ENCODE peak calls at places on chromosome 17, in six cellular contexts. A is HCT116, Y is GM12878, P is K562, S is H1, R is HepG2. V is an unnamed sample.

GRCh38 chr17:37614391-37614790 is 5.2 kb upstream of the SYNRG start:
- DNase-seq in P (no peak), R (no peak), S (no peak), Y (no peak), A (no peak), V (no peak)

GRCh38 chr17:77153487-77153886 is 12.7 kb downstream of the SEC14L1 start:
- DNase-seq in Y (no peak), A (no peak), R (no peak), P (no peak), S (no peak), V (no peak)

GRCh38 chr17:73657473-73658116 is 13.3 kb upstream of the SDK2 start:
- DNase-seq in S (peak), R (peak), Y (no peak), A (peak), P (peak), V (no peak)

GRCh38 chr17:75105269-75106080 is 4.3 kb upstream of the ARMC7 start:
- DNase-seq in Y (no peak), R (peak), P (peak), A (no peak), S (peak), V (peak)

GRCh38 chr17:46771601-46772012 is 46.9 kb downstream of the WNT3 start:
- DNase-seq in A (no peak), R (no peak), S (no peak), P (peak), Y (no peak), V (no peak)

GRCh38 chr17:75652934-75653549 is 13.9 kb downstream of the RECQL5 start:
- DNase-seq in A (no peak), R (peak), Y (no peak), S (peak), P (peak), V (peak)

GRCh38 chr17:42878924-42879595 is 21.5 kb upstream of the G6PC1 start:
- DNase-seq in A (no peak), S (no peak), R (no peak), P (no peak), Y (no peak), V (no peak)

GRCh38 chr17:4204676-4205075 is 59.1 kb downstream of the ANKFY1 start:
- DNase-seq in A (no peak), Y (no peak), R (no peak), P (no peak), S (no peak), V (peak)

GRCh38 chr17:50511058-50511457 is 2.8 kb downstream of the MYCBPAP start:
- DNase-seq in R (no peak), Y (peak), P (no peak), S (no peak), A (no peak), V (no peak)

GRCh38 chr17:63476494-63476856 is 386 bp upstream of the ACE start:
- DNase-seq in S (peak), A (no peak), R (no peak), Y (no peak), P (peak), V (peak)

GRCh38 chr17:37699285-37699973 is 45.4 kb downstream of the HNF1B start:
- DNase-seq in R (no peak), A (no peak), S (no peak), Y (no peak), P (no peak), V (no peak)

GRCh38 chr17:81514735-81515529 is 2.3 kb upstream of the ACTG1 start:
- DNase-seq in Y (no peak), P (peak), R (peak), A (peak), S (peak), V (peak)

GRCh38 chr17:73610331-73610911 is 33.8 kb downstream of the SDK2 start:
- DNase-seq in R (no peak), P (no peak), A (no peak), Y (no peak), S (no peak), V (no peak)

GRCh38 chr17:81138083-81138482 is 27.2 kb upstream of the PVALEF start:
- DNase-seq in Y (no peak), A (no peak), S (no peak), P (no peak), R (no peak), V (no peak)

GRCh38 chr17:30113213-30113612 is 3.4 kb upstream of the NSRP1 start:
- DNase-seq in S (no peak), A (no peak), P (no peak), R (peak), Y (peak), V (no peak)

GRCh38 chr17:49227436-49228261 is 2.9 kb downstream of the PHOSPHO1 start:
- DNase-seq in S (peak), A (peak), P (peak), Y (no peak), R (peak), V (peak)

GRCh38 chr17:83081561-83082201 is 2.3 kb downstream of the METRNL start:
- DNase-seq in R (no peak), S (no peak), P (no peak), A (no peak), Y (no peak), V (no peak)

GRCh38 chr17:73305845-73306836 is 5.7 kb downstream of the CDC42EP4 start:
- DNase-seq in S (no peak), R (no peak), A (no peak), P (no peak), Y (no peak), V (peak)

GRCh38 chr17:4811471-4811870 is 4.5 kb downstream of the PLD2 start:
- DNase-seq in P (no peak), A (no peak), S (no peak), Y (no peak), R (no peak), V (no peak)

GRCh38 chr17:44203731-44204452 is 4.2 kb upstream of the ATXN7L3 start:
- DNase-seq in S (peak), Y (no peak), A (no peak), R (peak), P (peak), V (peak)

GRCh38 chr17:29086628-29087332 is 43.8 kb downstream of the PIPOX start:
- DNase-seq in Y (no peak), A (no peak), P (no peak), S (no peak), R (no peak), V (no peak)

GRCh38 chr17:83101805-83102480 is 22.5 kb downstream of the METRNL start:
- DNase-seq in A (no peak), R (no peak), Y (no peak), P (no peak), S (no peak), V (no peak)

DNA sequence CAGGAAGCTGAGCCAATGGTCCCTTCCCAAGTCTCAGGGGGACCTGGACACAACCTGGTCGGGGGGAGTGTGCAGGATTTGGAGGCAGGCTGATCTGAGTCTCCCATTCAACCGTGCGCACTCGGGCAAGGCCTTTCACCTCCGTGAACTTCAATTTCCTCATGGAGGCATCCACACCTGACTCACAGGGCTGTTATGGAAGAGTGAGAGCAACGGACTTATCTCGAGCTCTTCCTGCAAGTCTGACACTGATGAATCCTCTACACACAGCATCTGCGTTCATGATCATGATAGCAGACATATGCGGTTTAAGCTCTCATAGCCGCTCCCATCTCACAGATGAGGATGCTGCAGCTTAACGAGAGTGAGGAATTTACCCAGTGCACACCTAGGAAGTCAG is 21.6 kb downstream of the TIMM22 start:
- DNase-seq in Y (no peak), P (no peak), R (no peak), A (no peak), S (no peak), V (no peak)
- TF ChIP-seq MAX in Y (no peak), P (no peak), R (no peak), A (no peak), S (no peak), V (no peak)

DNA sequence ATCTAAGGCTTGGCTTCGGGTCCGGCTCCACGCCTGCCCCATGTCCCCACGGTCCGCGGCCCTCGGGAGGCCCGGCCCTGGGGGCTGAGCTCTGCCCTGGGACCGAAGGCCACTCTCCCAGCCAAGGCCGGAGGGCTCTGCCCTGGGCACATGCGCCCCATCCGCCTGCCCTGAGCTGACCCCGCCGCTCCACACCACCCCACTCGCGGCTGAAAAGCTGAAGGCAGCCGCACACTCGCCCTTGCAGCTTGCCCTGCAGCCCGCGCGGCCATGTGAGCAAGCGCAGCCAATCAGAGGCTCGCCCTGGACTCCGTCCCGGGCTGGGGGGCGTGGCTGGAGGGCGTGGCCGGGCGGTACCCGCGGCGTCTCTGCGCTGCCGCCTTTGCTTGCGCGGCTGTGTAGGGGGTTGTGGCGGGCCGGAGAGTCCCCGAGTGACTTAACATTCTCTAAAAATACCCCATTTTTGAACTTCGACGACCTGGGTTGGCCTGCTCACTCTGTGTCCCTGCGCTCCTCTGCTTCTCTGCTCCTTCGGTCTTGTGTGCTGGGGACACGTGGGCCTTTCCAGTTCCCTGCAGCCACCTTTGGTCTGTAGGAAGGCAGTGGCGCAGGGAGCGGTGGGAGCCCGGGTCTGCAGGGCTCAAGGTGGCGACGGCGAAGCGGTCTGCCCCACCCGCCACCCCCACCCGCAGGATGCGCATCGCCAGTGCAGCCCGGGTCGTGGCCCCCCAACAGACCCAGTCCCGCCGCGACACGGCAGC is 8.8 kb upstream of the MAP2K3 start:
- DNase-seq in S (peak), A (no peak), P (peak), Y (peak), R (peak), V (peak)
- TF ChIP-seq EZH2 in S (no peak), A (no peak), P (no peak), Y (no peak), R (no peak), V (peak)

DNA sequence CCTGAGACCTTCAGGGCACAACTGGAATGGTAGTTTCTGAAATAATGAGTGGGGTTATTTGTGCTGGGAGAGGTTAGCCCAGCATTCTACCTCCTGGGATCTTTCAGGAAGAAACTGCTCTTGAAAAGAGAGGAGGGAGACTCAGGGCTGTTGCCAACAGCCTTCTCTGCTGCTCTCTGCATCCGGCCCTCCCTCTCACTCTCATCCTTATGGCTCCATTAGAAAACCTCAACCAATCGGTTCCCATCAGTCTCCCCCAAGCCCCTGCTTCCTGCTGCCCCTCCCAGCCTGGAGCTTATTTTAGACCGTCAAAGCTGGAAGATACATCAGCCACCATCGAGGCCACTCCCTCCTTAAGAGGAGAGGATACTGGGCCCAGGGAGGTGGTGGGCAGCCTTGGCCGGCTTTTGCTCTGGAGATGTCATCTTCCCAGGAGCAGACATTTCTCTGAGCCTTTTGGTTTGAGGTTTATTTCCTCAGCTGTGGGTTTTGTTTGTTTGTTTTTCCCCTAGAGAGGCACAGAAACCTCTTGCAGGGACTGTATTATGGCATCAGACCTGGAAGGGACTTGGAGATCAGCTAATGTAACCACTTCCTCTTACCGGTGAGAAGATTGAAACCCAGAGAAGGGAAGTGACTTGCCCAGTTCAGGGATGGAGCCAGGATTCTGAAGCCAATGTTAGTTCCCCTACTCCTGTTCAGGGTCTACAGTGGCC is 2.7 kb downstream of the MPRIP start:
- DNase-seq in S (no peak), A (no peak), R (no peak), P (no peak), Y (peak), V (peak)
- TF ChIP-seq MAX in S (no peak), A (no peak), R (no peak), P (no peak), Y (no peak), V (no peak)

GRCh38 chr17:58268326-58268725 is 12.4 kb downstream of the MPO start:
- DNase-seq in A (no peak), P (no peak), R (no peak), S (peak), Y (no peak), V (no peak)

GRCh38 chr17:58264407-58265103 is 16.2 kb downstream of the MPO start:
- DNase-seq in A (no peak), S (peak), Y (no peak), R (no peak), P (no peak), V (no peak)

GRCh38 chr17:58265266-58265665 is 15.5 kb downstream of the MPO start:
- DNase-seq in Y (no peak), R (no peak), S (no peak), A (no peak), P (no peak), V (no peak)

GRCh38 chr17:58267347-58268324 is 13.1 kb downstream of the MPO start:
- DNase-seq in P (peak), Y (no peak), A (no peak), S (peak), R (no peak), V (no peak)

DNA sequence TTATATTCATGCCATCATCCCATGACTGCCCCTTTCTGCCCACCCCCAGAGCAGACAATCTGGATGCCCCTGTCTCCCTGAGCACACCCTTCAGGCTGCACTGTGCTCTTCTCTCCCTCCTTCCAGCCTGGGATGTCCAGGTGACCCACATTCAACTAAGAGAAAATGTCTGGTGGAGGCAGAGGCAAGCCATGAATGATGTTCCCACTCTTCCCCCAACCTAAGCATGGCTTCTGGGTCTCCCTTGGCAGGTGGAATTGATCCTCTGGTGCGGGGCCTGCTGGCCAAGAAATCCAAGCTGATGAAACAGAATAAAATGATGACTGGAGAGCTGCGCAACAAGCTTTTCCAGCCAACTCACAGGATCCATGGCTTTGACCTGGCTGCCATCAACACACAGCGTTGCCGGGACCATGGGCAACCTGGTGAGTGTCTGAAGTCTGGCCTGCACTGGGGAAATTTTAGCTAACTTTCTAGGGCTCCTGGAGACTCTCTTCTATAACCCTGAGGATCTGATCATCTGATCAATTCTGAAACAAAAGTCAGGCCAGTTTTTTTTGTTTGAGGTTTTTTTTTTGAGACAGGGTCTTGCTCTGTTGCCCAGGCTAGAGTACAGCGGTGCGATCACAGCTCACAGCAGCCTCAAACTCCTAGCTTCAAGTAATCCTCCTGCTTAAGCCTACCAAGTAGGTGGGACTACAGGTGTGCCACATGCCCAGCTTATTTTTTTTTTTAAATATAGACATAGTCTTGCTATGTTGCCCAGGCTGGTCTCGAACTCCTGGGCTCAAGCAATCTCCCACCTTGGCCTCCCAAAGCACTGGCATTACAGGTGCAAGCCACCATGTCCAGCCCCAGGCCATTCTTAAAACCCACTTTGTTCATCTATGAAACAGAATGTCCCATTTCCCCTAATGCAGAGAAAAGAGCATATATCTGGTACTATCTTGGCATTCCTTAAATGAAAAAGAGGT is 14.5 kb downstream of the MPO start:
- DNase-seq in S (peak), A (no peak), R (no peak), P (no peak), Y (no peak), V (no peak)
- TF ChIP-seq EZH2 in S (no peak), A (no peak), R (no peak), P (no peak), Y (no peak), V (no peak)

V was measured in endothelial cell of umbilical vein.